ENCODE peak calls at places on chromosomes 5 and 9, in four cellular contexts. Q is GM10248, V is OCI-LY7, W is testis. P is an unnamed sample.

GRCh38 chr5:3341446-3342240 is 254.0 kb upstream of the IRX1 start:
- DNase-seq in Q (no peak), V (no peak), W (no peak), P (no peak)

GRCh38 chr5:132675936-132676689 is 2.3 kb downstream of the IL4 start:
- DNase-seq in Q (no peak), V (no peak), W (no peak), P (no peak)

GRCh38 chr9:118336952-118337349 is 632.7 kb downstream of the TLR4 start:
- DNase-seq in Q (no peak), V (no peak), W (no peak), P (no peak)

GRCh38 chr5:68369436-68370125 is 154.0 kb downstream of the PIK3R1 start:
- DNase-seq in Q (no peak), V (peak), W (no peak), P (peak)

GRCh38 chr5:89008291-89008690 is 125.3 kb upstream of the MEF2C start:
- DNase-seq in Q (no peak), V (no peak), W (no peak), P (no peak)

GRCh38 chr5:122099060-122099790 is 21.2 kb upstream of the LOX start:
- DNase-seq in Q (no peak), V (no peak), W (no peak), P (no peak)

GRCh38 chr9:87157366-87158031 is 210.2 kb upstream of the GAS1 start:
- DNase-seq in Q (no peak), V (no peak), W (no peak), P (no peak)

GRCh38 chr5:76290321-76290757 is 112.7 kb upstream of the IQGAP2 start:
- DNase-seq in Q (no peak), V (no peak), W (no peak), P (no peak)

GRCh38 chr9:93670208-93671029 is 94.0 kb downstream of the PHF2 start:
- DNase-seq in Q (no peak), V (no peak), W (peak), P (no peak)

GRCh38 chr5:87154191-87154590 is 113.5 kb upstream of the RASA1 start:
- DNase-seq in Q (no peak), V (no peak), W (no peak), P (no peak)

GRCh38 chr5:139839416-139839815 is 43.8 kb downstream of the PSD2 start:
- DNase-seq in Q (no peak), V (no peak), W (no peak), P (no peak)

GRCh38 chr5:31471916-31472315 is 60.0 kb downstream of the DROSHA start:
- DNase-seq in Q (no peak), V (no peak), W (no peak), P (no peak)

GRCh38 chr5:152462021-152462721 is 57.1 kb upstream of the NMUR2 start:
- DNase-seq in Q (no peak), V (peak), W (no peak), P (no peak)

GRCh38 chr5:136133416-136134383 is 1.1 kb downstream of the SMAD5 start:
- DNase-seq in Q (peak), V (peak), W (peak), P (peak)

GRCh38 chr5:93886098-93886806 is 144.9 kb upstream of the POU5F2 start:
- DNase-seq in Q (no peak), V (no peak), W (no peak), P (no peak)

GRCh38 chr5:181052526-181052927 is 12.5 kb downstream of the BTNL9 start:
- DNase-seq in Q (no peak), V (peak), W (no peak), P (no peak)

GRCh38 chr5:128349044-128349629 is 188.9 kb downstream of the FBN2 start:
- DNase-seq in Q (no peak), V (no peak), W (no peak), P (no peak)

GRCh38 chr5:756865-757345 is 27.6 kb downstream of the ZDHHC11B start:
- DNase-seq in Q (peak), V (no peak), W (no peak), P (peak)

GRCh38 chr5:150497274-150497988 is 10.5 kb upstream of the NDST1 start:
- DNase-seq in Q (no peak), V (no peak), W (peak), P (no peak)

GRCh38 chr9:37337301-37337905 is 85.1 kb upstream of the GRHPR start:
- DNase-seq in Q (no peak), V (peak), W (no peak), P (no peak)

GRCh38 chr5:14663734-14664269 is 716 bp upstream of the OTULIN start:
- DNase-seq in Q (peak), V (peak), W (no peak), P (peak)

GRCh38 chr9:116924462-116925110 is 237.5 kb downstream of the TRIM32 start:
- DNase-seq in Q (no peak), V (no peak), W (no peak), P (no peak)

GRCh38 chr5:173888473-173889135 is 455 bp downstream of the CPEB4 start:
- DNase-seq in Q (no peak), V (no peak), W (no peak), P (no peak)

GRCh38 chr5:43947870-43948269 is 344.9 kb downstream of the NNT start:
- DNase-seq in Q (no peak), V (no peak), W (no peak), P (no peak)

GRCh38 chr5:120304653-120305052 is 159.4 kb upstream of the PRR16 start:
- DNase-seq in Q (no peak), V (no peak), W (no peak), P (no peak)

GRCh38 chr5:54996476-54996875 is 11.1 kb upstream of the ESM1 start:
- DNase-seq in Q (no peak), V (no peak), W (no peak), P (no peak)

GRCh38 chr9:84850830-84851372 is 181.4 kb downstream of the NTRK2 start:
- DNase-seq in Q (no peak), V (no peak), W (no peak), P (no peak)

GRCh38 chr5:147439253-147439652 is 70.6 kb downstream of the DPYSL3 start:
- DNase-seq in Q (no peak), V (no peak), W (no peak), P (no peak)

GRCh38 chr5:148457183-148457620 is 73.4 kb downstream of the FBXO38 start:
- DNase-seq in Q (no peak), V (peak), W (no peak), P (no peak)

GRCh38 chr5:132962429-132962928 is 955 bp downstream of the AFF4 start:
- DNase-seq in Q (peak), V (peak), W (peak), P (peak)

GRCh38 chr9:137273616-137274320 is 3.8 kb upstream of the TOR4A start:
- DNase-seq in Q (no peak), V (peak), W (no peak), P (no peak)

GRCh38 chr9:33350310-33350709 is 52.1 kb downstream of the AQP7 start:
- DNase-seq in Q (no peak), V (no peak), W (no peak), P (no peak)

GRCh38 chr5:152532714-152533113 is 127.6 kb upstream of the NMUR2 start:
- DNase-seq in Q (peak), V (peak), W (no peak), P (peak)

GRCh38 chr5:124868661-124869060 is 122.2 kb upstream of the ZNF608 start:
- DNase-seq in Q (no peak), V (no peak), W (no peak), P (no peak)

GRCh38 chr5:168818586-168818985 is 239.4 kb upstream of the PANK3 start:
- DNase-seq in Q (no peak), V (no peak), W (no peak), P (no peak)

GRCh38 chr5:55062039-55062779 is 38.2 kb downstream of the GZMK start:
- DNase-seq in Q (no peak), V (no peak), W (no peak), P (no peak)

GRCh38 chr9:113484258-113484730 is 20.8 kb downstream of the RGS3 start:
- DNase-seq in Q (no peak), V (no peak), W (peak), P (no peak)

GRCh38 chr5:61139094-61139873 is 23.0 kb downstream of the SMIM15 start:
- DNase-seq in Q (no peak), V (no peak), W (no peak), P (no peak)
- TF ChIP-seq CTCF in Q (no peak), V (peak), W (no peak), P (no peak)

GRCh38 chr5:5589857-5590256 is 167.4 kb downstream of the ICE1 start:
- DNase-seq in Q (no peak), V (no peak), W (no peak), P (no peak)

GRCh38 chr5:5591567-5591966 is 169.1 kb downstream of the ICE1 start:
- DNase-seq in Q (no peak), V (no peak), W (no peak), P (no peak)

GRCh38 chr5:5593391-5593790 is 170.9 kb downstream of the ICE1 start:
- DNase-seq in Q (no peak), V (no peak), W (no peak), P (no peak)

GRCh38 chr5:5589146-5589826 is 166.8 kb downstream of the ICE1 start:
- DNase-seq in Q (no peak), V (no peak), W (no peak), P (no peak)

DNA sequence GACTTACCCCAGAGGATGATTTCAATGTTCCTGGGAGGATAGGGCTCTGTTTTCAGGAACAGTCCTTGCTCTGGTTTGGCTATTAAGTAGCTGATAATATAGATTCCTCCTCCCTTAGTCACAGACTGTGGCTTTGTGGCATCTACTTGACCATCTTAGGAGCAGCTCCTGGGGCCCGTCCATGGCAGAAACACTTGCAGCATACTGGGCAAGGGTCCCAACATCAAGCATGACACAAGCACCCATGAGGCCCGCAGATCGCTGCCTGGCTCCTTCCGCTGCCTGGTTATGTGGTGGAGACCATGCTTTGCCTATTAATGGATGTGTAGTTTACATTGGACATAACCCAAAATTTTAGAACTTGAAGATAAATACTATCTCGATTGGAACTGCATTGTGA is 170.1 kb downstream of the ICE1 start:
- DNase-seq in Q (no peak), V (no peak), W (no peak), P (no peak)
- TF ChIP-seq CTCF in Q (no peak), V (no peak), W (no peak), P (no peak)

GRCh38 chr5:17402291-17403121 is 95.5 kb upstream of the TAF11L2 start:
- DNase-seq in Q (no peak), V (no peak), W (no peak), P (no peak)

GRCh38 chr5:17411436-17411835 is 86.6 kb upstream of the TAF11L2 start:
- DNase-seq in Q (no peak), V (no peak), W (no peak), P (no peak)

GRCh38 chr5:17401509-17402290 is 96.3 kb upstream of the TAF11L2 start:
- DNase-seq in Q (no peak), V (no peak), W (no peak), P (no peak)

GRCh38 chr5:17400724-17401508 is 97.1 kb upstream of the TAF11L2 start:
- DNase-seq in Q (no peak), V (no peak), W (no peak), P (no peak)

DNA sequence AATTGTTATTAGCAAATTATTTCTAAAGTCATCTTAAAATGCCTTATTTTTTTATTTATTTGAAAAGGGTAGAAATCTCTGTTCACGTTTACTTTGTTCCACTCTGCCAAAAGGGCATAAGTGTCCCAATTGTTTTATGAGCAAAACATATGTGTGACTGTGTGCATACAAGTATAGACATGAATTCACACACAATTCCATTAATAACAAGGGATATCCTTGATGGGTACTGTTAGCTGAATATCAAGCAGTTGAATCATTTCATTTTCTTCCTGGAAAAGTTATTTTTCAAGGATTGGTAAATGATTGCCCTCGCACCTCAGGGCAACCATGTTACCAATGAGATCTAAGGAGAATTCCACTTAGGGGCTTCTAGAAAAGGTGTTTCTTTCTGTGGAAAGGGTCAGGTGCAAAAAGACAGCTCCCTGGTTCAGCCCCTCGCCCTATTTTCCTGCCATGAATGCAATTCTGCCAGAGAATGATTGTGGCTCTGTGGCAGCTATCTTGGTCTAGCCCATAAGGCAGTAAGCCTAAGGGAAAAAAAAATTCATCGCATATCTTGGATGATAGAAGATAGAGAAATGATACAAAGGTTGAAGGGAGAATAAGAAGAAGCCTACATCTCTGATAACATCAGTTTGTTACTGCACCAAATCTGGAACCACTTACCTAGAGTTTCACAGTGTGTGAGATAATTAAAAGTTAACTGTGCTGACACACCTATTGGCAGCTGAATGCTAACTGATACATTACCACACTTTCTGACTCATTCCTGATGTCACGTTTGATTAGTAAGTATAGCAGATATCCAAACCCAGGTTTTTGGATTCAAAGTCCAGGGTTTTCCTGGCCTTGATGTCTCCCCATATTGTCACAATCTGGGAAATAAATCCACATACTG is 91.8 kb upstream of the TAF11L2 start:
- DNase-seq in Q (no peak), V (no peak), W (no peak), P (no peak)
- TF ChIP-seq CTCF in Q (no peak), V (no peak), W (no peak), P (no peak)

GRCh38 chr5:163809480-163809879 is 304.1 kb downstream of the MAT2B start:
- DNase-seq in Q (no peak), V (peak), W (no peak), P (no peak)
- TF ChIP-seq CTCF in Q (no peak), V (peak), W (no peak), P (no peak)

GRCh38 chr5:74056789-74057164 is 430.8 kb downstream of the ARHGEF28 start:
- DNase-seq in Q (no peak), V (peak), W (peak), P (peak)
- TF ChIP-seq CTCF in Q (no peak), V (peak), W (peak), P (no peak)

GRCh38 chr9:134026981-134027380 is 1.7 kb downstream of the BRD3OS start:
- DNase-seq in Q (no peak), V (no peak), W (no peak), P (no peak)

GRCh38 chr9:134026561-134026960 is 1.3 kb downstream of the BRD3OS start:
- DNase-seq in Q (no peak), V (no peak), W (no peak), P (no peak)

GRCh38 chr9:134024393-134024792 is 888 bp upstream of the BRD3OS start:
- DNase-seq in Q (no peak), V (no peak), W (no peak), P (no peak)

GRCh38 chr9:134024828-134025605 is at the start of gene BRD3OS:
- DNase-seq in Q (peak), V (peak), W (peak), P (peak)

DNA sequence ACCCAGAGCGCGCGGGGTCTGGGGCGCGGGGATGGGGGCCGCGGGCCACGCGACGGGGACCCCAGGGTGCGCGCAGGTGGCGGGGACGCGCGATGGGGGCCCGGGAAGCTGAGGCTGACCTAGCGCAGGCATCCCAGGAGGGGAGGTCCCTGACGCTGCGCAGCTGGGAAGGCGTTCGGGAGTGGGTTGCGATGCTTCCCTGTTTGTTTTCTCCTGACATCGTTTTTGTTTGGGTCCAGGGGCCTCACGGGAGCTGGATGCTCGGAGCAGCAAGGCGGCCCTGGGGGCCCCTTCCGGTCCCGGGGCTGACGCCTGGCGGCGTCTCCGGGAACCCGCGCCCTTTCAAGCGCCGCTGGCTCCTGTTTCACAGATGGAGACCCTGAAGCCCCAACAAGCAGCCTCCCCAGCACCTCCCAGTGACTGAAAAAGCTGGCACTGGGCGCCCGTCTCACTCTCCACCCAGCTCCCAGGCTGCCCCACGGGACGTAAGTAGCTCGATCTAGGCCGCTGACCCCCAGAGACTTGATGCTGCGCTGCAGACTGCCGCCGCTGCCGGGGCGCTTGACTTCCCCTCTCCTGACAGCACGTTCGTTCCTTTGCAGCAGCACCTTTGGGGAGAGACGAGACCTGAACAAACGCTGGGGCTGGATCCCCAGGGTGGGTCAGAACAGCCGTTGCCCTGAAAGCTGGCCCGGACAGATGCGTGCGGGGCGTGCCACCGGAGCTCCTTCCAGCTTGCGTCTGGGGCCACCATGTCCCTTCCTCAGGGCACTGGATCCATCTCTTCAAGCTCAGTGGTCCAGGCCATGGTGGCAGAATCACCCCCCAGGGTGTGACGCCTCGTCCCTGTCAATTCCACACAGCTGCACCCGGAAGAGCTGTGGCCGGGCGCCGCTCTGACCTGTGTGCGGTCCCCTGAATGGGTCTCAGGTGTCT is 593 bp downstream of the BRD3OS start:
- DNase-seq in Q (peak), V (peak), W (peak), P (peak)
- TF ChIP-seq CTCF in Q (peak), V (peak), W (no peak), P (no peak)

GRCh38 chr9:88590558-88591146 is 55.7 kb downstream of the NXNL2 start:
- DNase-seq in Q (no peak), V (peak), W (no peak), P (no peak)
- TF ChIP-seq CTCF in Q (no peak), V (peak), W (no peak), P (no peak)